ENCODE peak calls at places on chromosome 19, in ten cellular contexts. P, Y, U, Z, J, O, K, H, S and F are unnamed samples.

GRCh38 chr19:39858541-39858940 is 12.4 kb upstream of the FBL start:
- DNase-seq in K (no peak), O (no peak), Y (no peak), U (no peak), S (peak), H (no peak), J (no peak), Z (no peak), P (peak), F (no peak)

GRCh38 chr19:23318143-23318542 is 67.9 kb upstream of the ZNF724 start:
- DNase-seq in U (no peak), S (no peak), Z (no peak), H (no peak), J (no peak), O (no peak), Y (no peak), P (no peak), K (no peak), F (no peak)

GRCh38 chr19:34310494-34310981 is 54.5 kb upstream of the GPI start:
- DNase-seq in Y (no peak), U (no peak), O (no peak), Z (no peak), J (no peak), H (no peak), S (no peak), K (no peak), P (no peak), F (peak)

GRCh38 chr19:7846247-7846646 is 16.2 kb downstream of the EVI5L start:
- DNase-seq in Y (no peak), S (no peak), O (no peak), H (no peak), J (no peak), U (no peak), K (no peak), P (no peak), Z (no peak), F (no peak)

GRCh38 chr19:38255759-38256052 is 468 bp downstream of the PPP1R14A start:
- DNase-seq in O (no peak), S (no peak), P (no peak), J (no peak), U (peak), Y (no peak), Z (no peak), H (no peak), K (no peak), F (no peak)

GRCh38 chr19:28387507-28387906 is 825.4 kb downstream of the UQCRFS1 start:
- DNase-seq in H (no peak), P (no peak), S (no peak), K (no peak), Y (no peak), Z (no peak), J (no peak), U (no peak), O (no peak), F (no peak)

GRCh38 chr19:48351341-48351752 is 12.4 kb downstream of the TMEM143 start:
- DNase-seq in Z (no peak), Y (peak), S (peak), K (peak), J (peak), O (peak), U (peak), P (peak), H (peak), F (peak)

GRCh38 chr19:16066611-16067104 is 9.6 kb upstream of the TPM4 start:
- DNase-seq in P (peak), O (peak), K (peak), Y (no peak), J (no peak), U (no peak), Z (no peak), H (peak), S (peak), F (peak)

GRCh38 chr19:43651758-43652545 is 12.3 kb upstream of the CADM4 start:
- DNase-seq in Z (no peak), O (peak), U (peak), P (peak), Y (no peak), J (no peak), H (peak), S (peak), K (peak), F (peak)

GRCh38 chr19:52941941-52942370 is 18.7 kb upstream of the ZNF888 start:
- DNase-seq in J (peak), S (peak), P (peak), Z (no peak), O (peak), H (peak), U (peak), K (peak), Y (peak), F (peak)

GRCh38 chr19:6378498-6378897 is 2.8 kb upstream of the PSPN start:
- DNase-seq in U (no peak), H (peak), J (no peak), P (no peak), Z (no peak), S (no peak), Y (no peak), O (no peak), K (no peak), F (no peak)

GRCh38 chr19:55640577-55641375 is at the start of gene ZNF580:
- DNase-seq in P (peak), K (peak), O (peak), J (peak), Y (no peak), H (peak), Z (no peak), S (peak), U (peak), F (peak)

GRCh38 chr19:7919681-7920519 is at the start of gene SNAPC2:
- DNase-seq in Z (peak), S (peak), K (peak), O (peak), Y (peak), H (peak), P (peak), U (peak), J (peak), F (peak)

GRCh38 chr19:35531291-35531690 is 2.0 kb upstream of the GAPDHS start:
- DNase-seq in H (no peak), Y (no peak), J (no peak), Z (no peak), S (no peak), O (no peak), P (no peak), U (no peak), K (no peak), F (no peak)

GRCh38 chr19:38869836-38870607 is 8.1 kb downstream of the RINL start:
- DNase-seq in K (no peak), Z (no peak), Y (peak), U (peak), J (peak), H (peak), S (peak), P (peak), O (peak), F (peak)

GRCh38 chr19:30708416-30708815 is 336.2 kb downstream of the ZNF536 start:
- DNase-seq in P (no peak), H (no peak), Y (no peak), J (no peak), S (no peak), U (no peak), K (no peak), Z (no peak), O (no peak), F (no peak)

GRCh38 chr19:39544201-39544903 is 4.4 kb upstream of the EID2 start:
- DNase-seq in K (no peak), Z (no peak), P (no peak), J (no peak), H (no peak), O (peak), U (no peak), S (no peak), Y (no peak), F (no peak)

GRCh38 chr19:47296036-47296435 is 13.6 kb upstream of the C5AR1 start:
- DNase-seq in U (peak), O (peak), Y (peak), K (peak), H (peak), J (no peak), S (peak), Z (no peak), P (peak), F (peak)

GRCh38 chr19:49585023-49585422 is 3.9 kb downstream of the PRRG2 start:
- DNase-seq in K (no peak), U (peak), S (no peak), P (no peak), H (no peak), Z (no peak), Y (no peak), J (no peak), O (no peak), F (no peak)

GRCh38 chr19:56759531-56759930 is 81.0 kb downstream of the PEG3 start:
- DNase-seq in P (no peak), K (no peak), Z (no peak), S (no peak), U (no peak), J (no peak), Y (no peak), O (no peak), H (no peak), F (no peak)

GRCh38 chr19:15810335-15810734 is 5.1 kb downstream of the OR10H1 start:
- DNase-seq in O (no peak), S (peak), K (no peak), U (no peak), H (no peak), Z (no peak), Y (peak), P (peak), J (no peak), F (no peak)

GRCh38 chr19:18439025-18439909 is 1.3 kb upstream of the ISYNA1 start:
- DNase-seq in O (peak), Z (peak), U (peak), Y (no peak), S (peak), H (no peak), K (peak), J (no peak), P (peak), F (peak)

GRCh38 chr19:42282036-42282762 is 13.1 kb downstream of the CIC start:
- DNase-seq in H (no peak), S (no peak), K (no peak), O (no peak), J (no peak), Z (no peak), P (peak), Y (no peak), U (no peak), F (no peak)

GRCh38 chr19:13026478-13026999 is 31.3 kb downstream of the NFIX start:
- DNase-seq in H (peak), P (no peak), K (peak), O (peak), S (peak), J (no peak), Y (no peak), U (no peak), Z (no peak), F (no peak)

GRCh38 chr19:48396871-48397176 is 3.4 kb downstream of the GRIN2D start:
- DNase-seq in Z (no peak), H (no peak), J (no peak), U (no peak), Y (no peak), S (no peak), P (peak), K (no peak), O (no peak), F (no peak)

GRCh38 chr19:30420881-30421280 is 48.7 kb downstream of the ZNF536 start:
- DNase-seq in U (no peak), Z (no peak), H (no peak), K (no peak), O (no peak), J (no peak), Y (no peak), S (no peak), P (no peak), F (no peak)

GRCh38 chr19:12611361-12611699 is 610 bp downstream of the ZNF791 start:
- DNase-seq in P (peak), U (peak), S (peak), Z (peak), H (peak), Y (no peak), O (peak), J (no peak), K (peak), F (peak)

GRCh38 chr19:56112313-56112709 is 8.8 kb downstream of the ZNF787 start:
- DNase-seq in H (no peak), S (no peak), U (no peak), O (no peak), Z (no peak), K (no peak), J (no peak), P (no peak), Y (no peak), F (peak)

GRCh38 chr19:50039968-50040367 is 14.2 kb downstream of the ZNF473 start:
- DNase-seq in K (no peak), P (no peak), J (no peak), Y (no peak), S (no peak), Z (no peak), U (no peak), H (no peak), O (no peak), F (no peak)

GRCh38 chr19:35168261-35168660 is 13.7 kb downstream of the FXYD5 start:
- DNase-seq in P (no peak), K (peak), J (no peak), Z (no peak), O (no peak), U (no peak), S (no peak), H (no peak), Y (no peak), F (no peak)

GRCh38 chr19:46697142-46697960 is 19.6 kb downstream of the PRKD2 start:
- DNase-seq in U (peak), O (peak), P (peak), Y (peak), J (no peak), K (no peak), Z (peak), S (peak), H (peak), F (peak)

GRCh38 chr19:35024095-35024494 is 6.2 kb upstream of the SCN1B start:
- DNase-seq in U (no peak), Z (no peak), Y (no peak), K (no peak), P (no peak), H (no peak), S (no peak), O (no peak), J (no peak), F (no peak)

GRCh38 chr19:51460164-51460992 is 2.1 kb upstream of the SIGLEC8 start:
- DNase-seq in P (peak), H (peak), J (no peak), K (no peak), O (no peak), U (no peak), Y (no peak), Z (no peak), S (peak), F (no peak)

GRCh38 chr19:35031072-35031881 is 1.0 kb downstream of the SCN1B start:
- DNase-seq in U (peak), K (no peak), S (no peak), H (no peak), Z (no peak), O (peak), Y (no peak), P (peak), J (no peak), F (no peak)

GRCh38 chr19:45401815-45402468 is 2.9 kb downstream of the PPP1R13L start:
- DNase-seq in Z (no peak), O (no peak), K (no peak), S (no peak), Y (no peak), U (no peak), P (no peak), H (no peak), J (no peak), F (no peak)
- TF ChIP-seq CTCF in Z (no peak), O (no peak), K (peak), S (no peak), Y (no peak), U (no peak), P (no peak), H (peak), J (no peak), F (no peak)

DNA sequence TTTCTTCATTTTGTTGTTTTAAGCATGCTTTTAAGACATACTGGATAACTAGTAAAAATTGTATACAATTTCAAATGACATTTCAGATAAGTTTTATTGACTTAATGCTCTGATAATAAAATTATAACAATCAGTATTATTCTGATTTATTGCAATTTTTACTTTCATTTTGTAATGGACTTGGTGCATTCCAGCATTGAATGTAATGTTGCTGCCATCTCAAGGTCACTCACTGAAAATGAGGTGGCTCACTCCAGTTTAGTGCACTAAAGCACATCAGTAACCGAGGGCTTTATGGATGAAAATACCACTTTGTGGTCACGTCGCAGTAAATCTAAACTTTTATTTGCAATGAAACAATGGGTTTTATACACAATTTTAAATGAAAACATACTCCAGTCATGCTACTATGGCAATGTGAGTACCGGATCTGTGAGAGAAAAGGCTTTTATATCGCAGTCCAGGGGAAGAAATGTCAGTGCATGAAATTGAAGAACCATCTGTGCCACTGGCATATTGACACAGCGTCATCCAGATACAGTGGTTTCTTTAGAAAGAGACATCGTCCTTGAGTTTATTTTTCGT is 20.7 kb upstream of the ZNF507 start:
- DNase-seq in K (no peak), O (no peak), Z (no peak), Y (no peak), H (no peak), S (no peak), U (no peak), P (no peak), J (no peak), F (no peak)
- TF ChIP-seq CTCF in K (no peak), O (no peak), Z (no peak), Y (no peak), H (no peak), S (no peak), U (no peak), P (peak), J (no peak), F (no peak)

DNA sequence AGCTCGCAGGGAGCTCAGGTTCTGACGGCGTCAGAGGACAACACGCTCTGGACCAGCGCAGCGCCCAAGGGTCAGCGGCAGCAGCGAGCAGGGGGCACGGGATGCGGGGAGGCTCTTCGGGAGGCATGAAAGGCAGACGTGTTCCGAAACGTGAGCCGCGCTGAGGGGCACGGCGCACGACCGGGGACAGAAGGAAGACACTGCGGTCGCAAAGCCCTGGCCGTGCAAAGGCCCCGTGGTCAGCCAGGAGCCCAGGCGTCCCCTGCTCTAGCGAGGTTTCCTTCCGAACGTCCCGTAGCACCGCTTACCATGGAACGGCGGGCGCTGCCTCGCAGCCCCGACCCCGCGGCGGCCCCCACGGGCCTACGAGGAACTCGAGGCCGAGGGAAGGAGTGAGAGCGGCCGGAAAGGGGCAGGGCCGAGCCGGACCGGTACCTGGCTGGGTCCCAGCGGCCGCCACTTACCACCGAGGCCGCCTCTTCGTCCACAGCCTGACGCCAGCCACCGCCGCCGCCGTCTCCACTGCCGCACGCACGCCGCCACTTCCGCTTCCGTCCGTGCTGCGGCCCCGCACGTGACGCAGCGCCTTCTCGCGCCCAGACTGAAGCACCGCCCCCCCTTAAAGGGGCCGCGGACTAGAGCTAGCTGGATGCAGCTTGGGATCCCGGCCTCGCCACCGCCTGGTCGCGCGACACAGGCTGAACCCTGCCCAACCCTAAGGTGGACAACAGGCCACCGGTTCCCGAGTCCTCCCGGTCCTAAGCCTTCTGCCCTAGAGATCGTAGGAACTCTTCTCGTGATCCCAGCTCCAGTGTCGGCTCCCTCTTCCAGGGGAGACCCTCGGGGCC is 9.4 kb downstream of the ABHD17A start:
- DNase-seq in J (peak), S (peak), P (peak), O (peak), Y (peak), H (peak), Z (peak), U (peak), K (peak), F (peak)
- TF ChIP-seq CTCF in J (no peak), S (no peak), P (no peak), O (no peak), Y (no peak), H (no peak), Z (no peak), U (no peak), K (no peak), F (no peak)

GRCh38 chr19:1384478-1385110 is 887 bp downstream of the NDUFS7 start:
- DNase-seq in S (no peak), K (no peak), P (no peak), H (peak), O (no peak), U (no peak), Z (no peak), Y (no peak), J (no peak), F (no peak)

GRCh38 chr19:1383014-1383310 is 745 bp upstream of the NDUFS7 start:
- DNase-seq in H (no peak), U (no peak), O (no peak), Z (no peak), Y (peak), J (no peak), P (no peak), S (no peak), K (no peak), F (no peak)

GRCh38 chr19:1382250-1382649 is 1.5 kb upstream of the NDUFS7 start:
- DNase-seq in P (no peak), Z (no peak), J (no peak), U (no peak), O (no peak), K (no peak), S (no peak), H (no peak), Y (no peak), F (no peak)

GRCh38 chr19:1384085-1384462 is 367 bp downstream of the NDUFS7 start:
- DNase-seq in K (no peak), P (no peak), Z (no peak), Y (no peak), H (no peak), J (no peak), O (no peak), S (no peak), U (no peak), F (no peak)

DNA sequence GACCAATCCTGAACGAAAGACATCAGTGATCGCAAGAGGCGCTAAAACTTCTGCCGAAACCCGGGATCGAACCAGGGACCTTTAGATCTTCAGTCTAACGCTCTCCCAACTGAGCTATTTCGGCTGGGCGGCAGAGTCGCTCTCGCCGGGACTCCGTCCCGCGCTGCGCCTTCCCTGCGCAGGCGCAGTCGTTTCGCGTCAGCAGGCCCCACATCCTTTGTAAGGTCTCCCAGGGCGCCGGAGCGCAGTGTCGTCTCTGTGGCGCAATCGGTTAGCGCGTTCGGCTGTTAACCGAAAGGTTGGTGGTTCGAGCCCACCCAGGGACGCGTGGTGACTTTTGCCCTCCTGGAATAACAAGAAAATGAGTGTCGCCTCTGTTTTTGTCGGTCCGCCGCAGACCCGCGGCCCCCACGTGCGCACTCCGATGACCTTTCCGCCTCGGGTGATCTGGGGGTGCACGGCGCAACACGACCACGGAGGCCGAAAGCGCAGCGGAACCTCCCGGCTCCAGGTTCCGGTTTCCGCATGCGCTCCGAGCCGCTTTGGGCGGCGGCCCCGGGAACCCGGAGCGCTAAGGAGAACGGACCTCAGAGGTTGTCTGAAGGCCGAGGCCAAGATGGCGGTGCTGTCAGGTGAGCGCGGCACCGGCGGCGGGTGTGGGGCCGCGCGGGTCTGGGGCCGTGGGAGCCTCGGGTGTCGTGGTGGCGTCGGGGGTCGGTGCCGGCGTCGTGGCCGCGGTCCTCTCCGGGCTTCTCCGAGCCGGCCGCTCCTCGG is at the start of gene NDUFS7:
- DNase-seq in H (peak), J (peak), S (peak), P (peak), U (peak), O (peak), Y (peak), Z (peak), K (peak), F (peak)
- TF ChIP-seq CTCF in H (no peak), J (no peak), S (no peak), P (peak), U (no peak), O (peak), Y (no peak), Z (no peak), K (no peak), F (peak)

GRCh38 chr19:10634881-10635463 is 9.6 kb downstream of the SLC44A2 start:
- DNase-seq in J (no peak), U (no peak), P (no peak), O (no peak), K (no peak), Z (no peak), H (no peak), S (no peak), Y (no peak), F (no peak)
- TF ChIP-seq CTCF in J (no peak), U (no peak), P (no peak), O (no peak), K (no peak), Z (no peak), H (no peak), S (no peak), Y (no peak), F (no peak)

GRCh38 chr19:3218037-3218661 is 6.3 kb upstream of the CELF5 start:
- DNase-seq in Z (no peak), H (no peak), K (no peak), Y (no peak), J (no peak), P (no peak), S (no peak), O (no peak), U (no peak), F (no peak)
- TF ChIP-seq CTCF in Z (no peak), H (no peak), K (no peak), Y (no peak), J (no peak), P (no peak), S (no peak), O (no peak), U (no peak), F (no peak)